ENCODE peak calls at places on chromosomes 1 and 21, in five cellular contexts. F, G, A, Q and D are unnamed samples.

GRCh38 chr1:246091477-246091876 is 415.6 kb downstream of the SMYD3 start:
- DNase-seq in F (no peak), G (no peak), A (no peak), Q (no peak), D (no peak)

GRCh38 chr1:17538428-17539130 is 919 bp upstream of the ARHGEF10L start:
- DNase-seq in F (no peak), G (no peak), A (no peak), Q (no peak), D (no peak)

GRCh38 chr1:63321788-63322247 is 549 bp upstream of the FOXD3 start:
- DNase-seq in F (no peak), G (no peak), A (no peak), Q (no peak), D (no peak)

GRCh38 chr1:210841926-210842625 is 291.9 kb downstream of the KCNH1 start:
- DNase-seq in F (no peak), G (no peak), A (no peak), Q (no peak), D (no peak)

GRCh38 chr1:173329747-173330146 is 122.6 kb upstream of the TNFSF4 start:
- DNase-seq in F (peak; percentile 46), G (no peak), A (no peak), Q (peak; percentile 54), D (no peak)

GRCh38 chr1:180540697-180541594 is 17.8 kb upstream of the OVAAL start:
- DNase-seq in F (peak; percentile 43), G (no peak), A (no peak), Q (no peak), D (no peak)

GRCh38 chr1:245673920-245674414 is 519.2 kb downstream of the KIF26B start:
- DNase-seq in F (peak; percentile 40), G (no peak), A (no peak), Q (peak; percentile 10), D (no peak)

GRCh38 chr1:228416217-228416971 is at the start of gene TRIM17:
- DNase-seq in F (no peak), G (peak; percentile 40), A (no peak), Q (no peak), D (no peak)

GRCh38 chr21:26715878-26716506 is 129.2 kb downstream of the ADAMTS1 start:
- DNase-seq in F (peak; percentile 69), G (peak; percentile 2), A (no peak), Q (peak; percentile 70), D (peak; percentile 82)

GRCh38 chr1:219771039-219771438 is 157.3 kb downstream of the SLC30A10 start:
- DNase-seq in F (peak; percentile 95), G (no peak), A (no peak), Q (peak; percentile 87), D (no peak)

GRCh38 chr1:5222626-5223025 is 568.2 kb downstream of the AJAP1 start:
- DNase-seq in F (no peak), G (no peak), A (no peak), Q (no peak), D (no peak)

GRCh38 chr1:173876732-173877131 is 8.6 kb downstream of the ZBTB37 start:
- DNase-seq in F (no peak), G (no peak), A (no peak), Q (no peak), D (no peak)

GRCh38 chr1:64953241-64953640 is 13.1 kb downstream of the JAK1 start:
- DNase-seq in F (no peak), G (no peak), A (no peak), Q (no peak), D (no peak)

GRCh38 chr1:170445096-170445495 is 86.9 kb upstream of the GORAB start:
- DNase-seq in F (peak; percentile 93), G (no peak), A (no peak), Q (peak; percentile 85), D (no peak)

GRCh38 chr1:156476501-156477298 is 23.9 kb downstream of the MEF2D start:
- DNase-seq in F (peak; percentile 79), G (no peak), A (no peak), Q (peak; percentile 69), D (no peak)

GRCh38 chr1:28112388-28113311 is 24.2 kb upstream of the EYA3 start:
- DNase-seq in F (peak; percentile 37), G (no peak), A (no peak), Q (peak; percentile 55), D (peak; percentile 51)